ENCODE peak calls at places on chromosomes 11 and 22, in nine cellular contexts. One of them, this sample, is unnamed.

GRCh38 chr11:55942785-55943392 is 6.7 kb upstream of the OR5I1 start:
- DNase-seq in activated CD4-positive, alpha-beta T cell treated with anti-CD3 and anti-CD28 coated beads, Interleukin-2, amount 10 ng/mL, durations not matched to agents 7 days and 5 days: peak
- DNase-seq in HTR-8/SVneo: peak
- DNase-seq in HS-5: peak
- DNase-seq in Peyer's patch: no peak
- DNase-seq in GM23248: peak
- DNase-seq in H7: peak
- DNase-seq in NAMALWA: peak
- DNase-seq in activated CD4-positive, CD25-positive, alpha-beta regulatory T cell: no peak
- DNase-seq in this sample: peak

GRCh38 chr11:78030429-78031325 is 7.6 kb upstream of the KCTD14 start:
- DNase-seq in activated CD4-positive, alpha-beta T cell treated with anti-CD3 and anti-CD28 coated beads, Interleukin-2, amount 10 ng/mL, durations not matched to agents 7 days and 5 days: no peak
- DNase-seq in HTR-8/SVneo: peak
- DNase-seq in HS-5: no peak
- DNase-seq in Peyer's patch: peak
- DNase-seq in GM23248: peak
- DNase-seq in H7: no peak
- DNase-seq in NAMALWA: no peak
- DNase-seq in activated CD4-positive, CD25-positive, alpha-beta regulatory T cell: no peak
- DNase-seq in this sample: no peak

GRCh38 chr22:38826386-38826785 is 17.4 kb downstream of the NPTXR start:
- DNase-seq in activated CD4-positive, alpha-beta T cell treated with anti-CD3 and anti-CD28 coated beads, Interleukin-2, amount 10 ng/mL, durations not matched to agents 7 days and 5 days: no peak
- DNase-seq in HTR-8/SVneo: no peak
- DNase-seq in HS-5: no peak
- DNase-seq in Peyer's patch: peak
- DNase-seq in GM23248: no peak
- DNase-seq in H7: no peak
- DNase-seq in NAMALWA: no peak
- DNase-seq in activated CD4-positive, CD25-positive, alpha-beta regulatory T cell: no peak
- DNase-seq in this sample: no peak

GRCh38 chr11:59142530-59143507 is at the start of gene FAM111A:
- DNase-seq in activated CD4-positive, alpha-beta T cell treated with anti-CD3 and anti-CD28 coated beads, Interleukin-2, amount 10 ng/mL, durations not matched to agents 7 days and 5 days: peak
- DNase-seq in HTR-8/SVneo: peak
- DNase-seq in HS-5: peak
- DNase-seq in Peyer's patch: peak
- DNase-seq in GM23248: peak
- DNase-seq in H7: peak
- DNase-seq in NAMALWA: peak
- DNase-seq in activated CD4-positive, CD25-positive, alpha-beta regulatory T cell: peak
- DNase-seq in this sample: peak

GRCh38 chr11:108414958-108415357 is 52.4 kb downstream of the C11orf65 start:
- DNase-seq in activated CD4-positive, alpha-beta T cell treated with anti-CD3 and anti-CD28 coated beads, Interleukin-2, amount 10 ng/mL, durations not matched to agents 7 days and 5 days: no peak
- DNase-seq in HTR-8/SVneo: no peak
- DNase-seq in HS-5: no peak
- DNase-seq in Peyer's patch: no peak
- DNase-seq in GM23248: no peak
- DNase-seq in H7: no peak
- DNase-seq in NAMALWA: no peak
- DNase-seq in activated CD4-positive, CD25-positive, alpha-beta regulatory T cell: no peak
- DNase-seq in this sample: no peak

GRCh38 chr11:118263694-118264567 is at the start of gene MPZL2:
- DNase-seq in activated CD4-positive, alpha-beta T cell treated with anti-CD3 and anti-CD28 coated beads, Interleukin-2, amount 10 ng/mL, durations not matched to agents 7 days and 5 days: peak
- DNase-seq in HTR-8/SVneo: peak
- DNase-seq in HS-5: no peak
- DNase-seq in Peyer's patch: peak
- DNase-seq in GM23248: peak
- DNase-seq in H7: peak
- DNase-seq in NAMALWA: no peak
- DNase-seq in activated CD4-positive, CD25-positive, alpha-beta regulatory T cell: no peak
- DNase-seq in this sample: peak

GRCh38 chr11:1876361-1877063 is 15.2 kb downstream of the PRR33 start:
- DNase-seq in activated CD4-positive, alpha-beta T cell treated with anti-CD3 and anti-CD28 coated beads, Interleukin-2, amount 10 ng/mL, durations not matched to agents 7 days and 5 days: no peak
- DNase-seq in HTR-8/SVneo: peak
- DNase-seq in HS-5: no peak
- DNase-seq in Peyer's patch: peak
- DNase-seq in GM23248: peak
- DNase-seq in H7: peak
- DNase-seq in NAMALWA: peak
- DNase-seq in activated CD4-positive, CD25-positive, alpha-beta regulatory T cell: no peak
- DNase-seq in this sample: peak

GRCh38 chr11:46523290-46523689 is 70.5 kb downstream of the AMBRA1 start:
- DNase-seq in activated CD4-positive, alpha-beta T cell treated with anti-CD3 and anti-CD28 coated beads, Interleukin-2, amount 10 ng/mL, durations not matched to agents 7 days and 5 days: no peak
- DNase-seq in HTR-8/SVneo: no peak
- DNase-seq in HS-5: no peak
- DNase-seq in Peyer's patch: no peak
- DNase-seq in GM23248: no peak
- DNase-seq in H7: no peak
- DNase-seq in NAMALWA: no peak
- DNase-seq in activated CD4-positive, CD25-positive, alpha-beta regulatory T cell: no peak
- DNase-seq in this sample: no peak

GRCh38 chr22:45069925-45070324 is 60.1 kb upstream of the PHF21B start:
- DNase-seq in activated CD4-positive, alpha-beta T cell treated with anti-CD3 and anti-CD28 coated beads, Interleukin-2, amount 10 ng/mL, durations not matched to agents 7 days and 5 days: no peak
- DNase-seq in HTR-8/SVneo: no peak
- DNase-seq in HS-5: no peak
- DNase-seq in Peyer's patch: no peak
- DNase-seq in GM23248: no peak
- DNase-seq in H7: no peak
- DNase-seq in NAMALWA: no peak
- DNase-seq in activated CD4-positive, CD25-positive, alpha-beta regulatory T cell: no peak
- DNase-seq in this sample: no peak

GRCh38 chr11:113644605-113645004 is 61.5 kb downstream of the TMPRSS5 start:
- DNase-seq in activated CD4-positive, alpha-beta T cell treated with anti-CD3 and anti-CD28 coated beads, Interleukin-2, amount 10 ng/mL, durations not matched to agents 7 days and 5 days: no peak
- DNase-seq in HTR-8/SVneo: no peak
- DNase-seq in HS-5: no peak
- DNase-seq in Peyer's patch: no peak
- DNase-seq in GM23248: no peak
- DNase-seq in H7: no peak
- DNase-seq in NAMALWA: no peak
- DNase-seq in activated CD4-positive, CD25-positive, alpha-beta regulatory T cell: no peak
- DNase-seq in this sample: no peak

GRCh38 chr11:92932023-92932422 is 37.4 kb upstream of the MTNR1B start:
- DNase-seq in activated CD4-positive, alpha-beta T cell treated with anti-CD3 and anti-CD28 coated beads, Interleukin-2, amount 10 ng/mL, durations not matched to agents 7 days and 5 days: no peak
- DNase-seq in HTR-8/SVneo: no peak
- DNase-seq in HS-5: no peak
- DNase-seq in Peyer's patch: no peak
- DNase-seq in GM23248: peak
- DNase-seq in H7: no peak
- DNase-seq in NAMALWA: no peak
- DNase-seq in activated CD4-positive, CD25-positive, alpha-beta regulatory T cell: no peak
- DNase-seq in this sample: no peak

GRCh38 chr11:129278586-129279319 is 86.6 kb upstream of the ARHGAP32 start:
- DNase-seq in activated CD4-positive, alpha-beta T cell treated with anti-CD3 and anti-CD28 coated beads, Interleukin-2, amount 10 ng/mL, durations not matched to agents 7 days and 5 days: no peak
- DNase-seq in HTR-8/SVneo: no peak
- DNase-seq in HS-5: no peak
- DNase-seq in Peyer's patch: peak
- DNase-seq in GM23248: peak
- DNase-seq in H7: peak
- DNase-seq in NAMALWA: no peak
- DNase-seq in activated CD4-positive, CD25-positive, alpha-beta regulatory T cell: no peak
- DNase-seq in this sample: peak

GRCh38 chr11:117200813-117201515 is 1.8 kb downstream of the TAGLN start:
- DNase-seq in activated CD4-positive, alpha-beta T cell treated with anti-CD3 and anti-CD28 coated beads, Interleukin-2, amount 10 ng/mL, durations not matched to agents 7 days and 5 days: no peak
- DNase-seq in HTR-8/SVneo: no peak
- DNase-seq in HS-5: no peak
- DNase-seq in Peyer's patch: no peak
- DNase-seq in GM23248: peak
- DNase-seq in H7: peak
- DNase-seq in NAMALWA: no peak
- DNase-seq in activated CD4-positive, CD25-positive, alpha-beta regulatory T cell: no peak
- DNase-seq in this sample: no peak

GRCh38 chr11:105229257-105229656 is 89.7 kb upstream of the CARD18 start:
- DNase-seq in activated CD4-positive, alpha-beta T cell treated with anti-CD3 and anti-CD28 coated beads, Interleukin-2, amount 10 ng/mL, durations not matched to agents 7 days and 5 days: no peak
- DNase-seq in HTR-8/SVneo: no peak
- DNase-seq in HS-5: peak
- DNase-seq in Peyer's patch: no peak
- DNase-seq in GM23248: peak
- DNase-seq in H7: no peak
- DNase-seq in NAMALWA: no peak
- DNase-seq in activated CD4-positive, CD25-positive, alpha-beta regulatory T cell: no peak
- DNase-seq in this sample: no peak

GRCh38 chr11:47453365-47453764 is 4.4 kb upstream of the RAPSN start:
- DNase-seq in activated CD4-positive, alpha-beta T cell treated with anti-CD3 and anti-CD28 coated beads, Interleukin-2, amount 10 ng/mL, durations not matched to agents 7 days and 5 days: no peak
- DNase-seq in HTR-8/SVneo: no peak
- DNase-seq in HS-5: no peak
- DNase-seq in Peyer's patch: no peak
- DNase-seq in GM23248: no peak
- DNase-seq in H7: no peak
- DNase-seq in NAMALWA: peak
- DNase-seq in activated CD4-positive, CD25-positive, alpha-beta regulatory T cell: no peak
- DNase-seq in this sample: no peak

GRCh38 chr22:22185217-22185616 is 59.4 kb upstream of the VPREB1 start:
- DNase-seq in activated CD4-positive, alpha-beta T cell treated with anti-CD3 and anti-CD28 coated beads, Interleukin-2, amount 10 ng/mL, durations not matched to agents 7 days and 5 days: no peak
- DNase-seq in HTR-8/SVneo: no peak
- DNase-seq in HS-5: no peak
- DNase-seq in Peyer's patch: no peak
- DNase-seq in GM23248: no peak
- DNase-seq in H7: no peak
- DNase-seq in NAMALWA: no peak
- DNase-seq in activated CD4-positive, CD25-positive, alpha-beta regulatory T cell: no peak
- DNase-seq in this sample: no peak

GRCh38 chr22:24106385-24107381 is 74.6 kb upstream of the SUSD2 start:
- DNase-seq in activated CD4-positive, alpha-beta T cell treated with anti-CD3 and anti-CD28 coated beads, Interleukin-2, amount 10 ng/mL, durations not matched to agents 7 days and 5 days: peak
- DNase-seq in HTR-8/SVneo: no peak
- DNase-seq in HS-5: no peak
- DNase-seq in Peyer's patch: no peak
- DNase-seq in GM23248: no peak
- DNase-seq in H7: peak
- DNase-seq in NAMALWA: peak
- DNase-seq in activated CD4-positive, CD25-positive, alpha-beta regulatory T cell: no peak
- DNase-seq in this sample: peak

GRCh38 chr11:78076733-78077403 is 2.8 kb downstream of the NDUFC2 start:
- DNase-seq in activated CD4-positive, alpha-beta T cell treated with anti-CD3 and anti-CD28 coated beads, Interleukin-2, amount 10 ng/mL, durations not matched to agents 7 days and 5 days: no peak
- DNase-seq in HTR-8/SVneo: no peak
- DNase-seq in HS-5: no peak
- DNase-seq in Peyer's patch: no peak
- DNase-seq in GM23248: no peak
- DNase-seq in H7: no peak
- DNase-seq in NAMALWA: no peak
- DNase-seq in activated CD4-positive, CD25-positive, alpha-beta regulatory T cell: no peak
- DNase-seq in this sample: no peak

GRCh38 chr11:64419818-64420485 is 61.0 kb downstream of the RPS6KA4 start:
- DNase-seq in activated CD4-positive, alpha-beta T cell treated with anti-CD3 and anti-CD28 coated beads, Interleukin-2, amount 10 ng/mL, durations not matched to agents 7 days and 5 days: no peak
- DNase-seq in HTR-8/SVneo: no peak
- DNase-seq in HS-5: no peak
- DNase-seq in Peyer's patch: no peak
- DNase-seq in GM23248: peak
- DNase-seq in H7: no peak
- DNase-seq in NAMALWA: no peak
- DNase-seq in activated CD4-positive, CD25-positive, alpha-beta regulatory T cell: no peak
- DNase-seq in this sample: peak

GRCh38 chr11:11426226-11426915 is 73.3 kb upstream of the CSNK2A3 start:
- DNase-seq in activated CD4-positive, alpha-beta T cell treated with anti-CD3 and anti-CD28 coated beads, Interleukin-2, amount 10 ng/mL, durations not matched to agents 7 days and 5 days: no peak
- DNase-seq in HTR-8/SVneo: no peak
- DNase-seq in HS-5: no peak
- DNase-seq in Peyer's patch: no peak
- DNase-seq in GM23248: peak
- DNase-seq in H7: no peak
- DNase-seq in NAMALWA: no peak
- DNase-seq in activated CD4-positive, CD25-positive, alpha-beta regulatory T cell: no peak
- DNase-seq in this sample: no peak

GRCh38 chr11:117621226-117621625 is 175.8 kb downstream of the DSCAML1 start:
- DNase-seq in activated CD4-positive, alpha-beta T cell treated with anti-CD3 and anti-CD28 coated beads, Interleukin-2, amount 10 ng/mL, durations not matched to agents 7 days and 5 days: peak
- DNase-seq in HTR-8/SVneo: no peak
- DNase-seq in HS-5: no peak
- DNase-seq in Peyer's patch: no peak
- DNase-seq in GM23248: peak
- DNase-seq in H7: no peak
- DNase-seq in NAMALWA: peak
- DNase-seq in activated CD4-positive, CD25-positive, alpha-beta regulatory T cell: no peak
- DNase-seq in this sample: peak

GRCh38 chr11:86749861-86750401 is 50.4 kb upstream of the PRSS23 start:
- DNase-seq in activated CD4-positive, alpha-beta T cell treated with anti-CD3 and anti-CD28 coated beads, Interleukin-2, amount 10 ng/mL, durations not matched to agents 7 days and 5 days: no peak
- DNase-seq in HTR-8/SVneo: no peak
- DNase-seq in HS-5: no peak
- DNase-seq in Peyer's patch: no peak
- DNase-seq in GM23248: peak
- DNase-seq in H7: no peak
- DNase-seq in NAMALWA: no peak
- DNase-seq in activated CD4-positive, CD25-positive, alpha-beta regulatory T cell: no peak
- DNase-seq in this sample: no peak

GRCh38 chr22:42939941-42940653 is 74.9 kb downstream of the PACSIN2 start:
- DNase-seq in activated CD4-positive, alpha-beta T cell treated with anti-CD3 and anti-CD28 coated beads, Interleukin-2, amount 10 ng/mL, durations not matched to agents 7 days and 5 days: no peak
- DNase-seq in HTR-8/SVneo: peak
- DNase-seq in HS-5: peak
- DNase-seq in Peyer's patch: no peak
- DNase-seq in GM23248: peak
- DNase-seq in H7: no peak
- DNase-seq in NAMALWA: no peak
- DNase-seq in activated CD4-positive, CD25-positive, alpha-beta regulatory T cell: no peak
- DNase-seq in this sample: no peak

GRCh38 chr11:69320326-69320725 is 26.4 kb downstream of the MYEOV start:
- DNase-seq in activated CD4-positive, alpha-beta T cell treated with anti-CD3 and anti-CD28 coated beads, Interleukin-2, amount 10 ng/mL, durations not matched to agents 7 days and 5 days: no peak
- DNase-seq in HTR-8/SVneo: no peak
- DNase-seq in HS-5: no peak
- DNase-seq in Peyer's patch: peak
- DNase-seq in GM23248: no peak
- DNase-seq in H7: no peak
- DNase-seq in NAMALWA: no peak
- DNase-seq in activated CD4-positive, CD25-positive, alpha-beta regulatory T cell: no peak
- DNase-seq in this sample: no peak

GRCh38 chr11:105720096-105720495 is 110.2 kb downstream of the GRIA4 start:
- DNase-seq in activated CD4-positive, alpha-beta T cell treated with anti-CD3 and anti-CD28 coated beads, Interleukin-2, amount 10 ng/mL, durations not matched to agents 7 days and 5 days: no peak
- DNase-seq in HTR-8/SVneo: no peak
- DNase-seq in HS-5: no peak
- DNase-seq in Peyer's patch: no peak
- DNase-seq in GM23248: no peak
- DNase-seq in H7: no peak
- DNase-seq in NAMALWA: no peak
- DNase-seq in activated CD4-positive, CD25-positive, alpha-beta regulatory T cell: no peak
- DNase-seq in this sample: no peak

GRCh38 chr22:30609260-30610185 is 2.5 kb downstream of the TCN2 start:
- DNase-seq in activated CD4-positive, alpha-beta T cell treated with anti-CD3 and anti-CD28 coated beads, Interleukin-2, amount 10 ng/mL, durations not matched to agents 7 days and 5 days: peak
- DNase-seq in HTR-8/SVneo: peak
- DNase-seq in HS-5: peak
- DNase-seq in Peyer's patch: peak
- DNase-seq in GM23248: peak
- DNase-seq in H7: peak
- DNase-seq in NAMALWA: peak
- DNase-seq in activated CD4-positive, CD25-positive, alpha-beta regulatory T cell: no peak
- DNase-seq in this sample: peak

GRCh38 chr11:93850585-93851018 is at the start of gene VSTM5:
- DNase-seq in activated CD4-positive, alpha-beta T cell treated with anti-CD3 and anti-CD28 coated beads, Interleukin-2, amount 10 ng/mL, durations not matched to agents 7 days and 5 days: no peak
- DNase-seq in HTR-8/SVneo: no peak
- DNase-seq in HS-5: no peak
- DNase-seq in Peyer's patch: no peak
- DNase-seq in GM23248: no peak
- DNase-seq in H7: no peak
- DNase-seq in NAMALWA: no peak
- DNase-seq in activated CD4-positive, CD25-positive, alpha-beta regulatory T cell: no peak
- DNase-seq in this sample: no peak

GRCh38 chr22:28647216-28647615 is 32.4 kb downstream of the TTC28 start:
- DNase-seq in activated CD4-positive, alpha-beta T cell treated with anti-CD3 and anti-CD28 coated beads, Interleukin-2, amount 10 ng/mL, durations not matched to agents 7 days and 5 days: no peak
- DNase-seq in HTR-8/SVneo: no peak
- DNase-seq in HS-5: no peak
- DNase-seq in Peyer's patch: no peak
- DNase-seq in GM23248: no peak
- DNase-seq in H7: no peak
- DNase-seq in NAMALWA: no peak
- DNase-seq in activated CD4-positive, CD25-positive, alpha-beta regulatory T cell: no peak
- DNase-seq in this sample: no peak

GRCh38 chr11:35006389-35007128 is 90.1 kb downstream of the PDHX start:
- DNase-seq in activated CD4-positive, alpha-beta T cell treated with anti-CD3 and anti-CD28 coated beads, Interleukin-2, amount 10 ng/mL, durations not matched to agents 7 days and 5 days: peak
- DNase-seq in HTR-8/SVneo: no peak
- DNase-seq in HS-5: no peak
- DNase-seq in Peyer's patch: no peak
- DNase-seq in GM23248: no peak
- DNase-seq in H7: no peak
- DNase-seq in NAMALWA: no peak
- DNase-seq in activated CD4-positive, CD25-positive, alpha-beta regulatory T cell: no peak
- DNase-seq in this sample: peak

GRCh38 chr22:23753371-23753770 is 854 bp downstream of the VPREB3 start:
- DNase-seq in activated CD4-positive, alpha-beta T cell treated with anti-CD3 and anti-CD28 coated beads, Interleukin-2, amount 10 ng/mL, durations not matched to agents 7 days and 5 days: no peak
- DNase-seq in HTR-8/SVneo: no peak
- DNase-seq in HS-5: no peak
- DNase-seq in Peyer's patch: no peak
- DNase-seq in GM23248: no peak
- DNase-seq in H7: no peak
- DNase-seq in NAMALWA: peak
- DNase-seq in activated CD4-positive, CD25-positive, alpha-beta regulatory T cell: no peak
- DNase-seq in this sample: peak

GRCh38 chr11:69051381-69052342 is 2.9 kb downstream of the TPCN2 start:
- DNase-seq in activated CD4-positive, alpha-beta T cell treated with anti-CD3 and anti-CD28 coated beads, Interleukin-2, amount 10 ng/mL, durations not matched to agents 7 days and 5 days: no peak
- DNase-seq in HTR-8/SVneo: no peak
- DNase-seq in HS-5: no peak
- DNase-seq in Peyer's patch: no peak
- DNase-seq in GM23248: peak
- DNase-seq in H7: peak
- DNase-seq in NAMALWA: no peak
- DNase-seq in activated CD4-positive, CD25-positive, alpha-beta regulatory T cell: no peak
- DNase-seq in this sample: peak